ENCODE peak calls at places on chromosome 12, in seven cellular contexts. E, B, N, G, K, F and A are unnamed samples.

GRCh38 chr12:47828967-47829482 is 9.3 kb upstream of the HDAC7 start:
- DNase-seq in E (peak), G (peak), B (peak), N (peak), F (peak), K (peak), A (peak)

GRCh38 chr12:43480591-43480990 is 71.4 kb downstream of the ADAMTS20 start:
- DNase-seq in N (no peak), E (peak), F (no peak), B (no peak), K (no peak), G (no peak), A (no peak)

GRCh38 chr12:62899568-62900390 is 35.2 kb downstream of the PPM1H start:
- DNase-seq in B (no peak), F (no peak), E (no peak), G (no peak), K (no peak), N (no peak), A (no peak)

GRCh38 chr12:12872139-12872933 is 19.0 kb upstream of the GPRC5A start:
- DNase-seq in K (no peak), F (no peak), B (peak), N (no peak), G (no peak), E (peak), A (peak)

GRCh38 chr12:27869567-27869966 is 89.5 kb upstream of the MANSC4 start:
- DNase-seq in F (no peak), B (no peak), E (no peak), K (no peak), G (no peak), N (peak), A (no peak)

GRCh38 chr12:97194551-97194950 is 268.1 kb upstream of the RMST start:
- DNase-seq in B (no peak), K (no peak), G (no peak), F (no peak), E (no peak), N (no peak), A (no peak)

GRCh38 chr12:48388430-48388829 is 37.7 kb upstream of the ZNF641 start:
- DNase-seq in E (peak), K (no peak), F (no peak), N (no peak), B (no peak), G (no peak), A (no peak)

GRCh38 chr12:130796985-130797686 is 41.9 kb downstream of the STX2 start:
- DNase-seq in K (no peak), G (no peak), N (no peak), B (no peak), E (no peak), F (no peak), A (no peak)

GRCh38 chr12:130872179-130873096 is 572 bp downstream of the RAN start:
- DNase-seq in B (peak), F (no peak), N (peak), K (no peak), E (no peak), G (peak), A (no peak)

GRCh38 chr12:121013715-121014114 is 2.6 kb downstream of the C12orf43 start:
- DNase-seq in K (no peak), E (no peak), N (no peak), F (no peak), B (peak), G (no peak), A (no peak)

GRCh38 chr12:121017966-121018491 is 1.7 kb upstream of the C12orf43 start:
- DNase-seq in N (peak), K (no peak), F (no peak), E (no peak), B (no peak), G (no peak), A (no peak)

GRCh38 chr12:121011820-121012219 is 4.5 kb downstream of the C12orf43 start:
- DNase-seq in F (no peak), N (no peak), B (no peak), E (no peak), K (no peak), G (no peak), A (no peak)

GRCh38 chr12:121018860-121019259 is 2.6 kb upstream of the C12orf43 start:
- DNase-seq in G (no peak), E (no peak), F (no peak), B (no peak), K (no peak), N (no peak), A (no peak)

GRCh38 chr12:121015825-121016766 is at the start of gene C12orf43:
- DNase-seq in E (peak), G (peak), N (peak), F (peak), K (peak), B (peak), A (peak)
- TF ChIP-seq POLR2A in E (peak), G (peak), N (peak), F (no peak), K (no peak), B (peak), A (no peak)

GRCh38 chr12:95142752-95143151 is 69.3 kb upstream of the NR2C1 start:
- DNase-seq in E (no peak), F (no peak), G (no peak), K (no peak), N (no peak), B (no peak), A (no peak)

GRCh38 chr12:95146767-95147166 is 70.5 kb downstream of the FGD6 start:
- DNase-seq in K (no peak), N (no peak), E (no peak), B (no peak), F (no peak), G (no peak), A (no peak)

GRCh38 chr12:95147836-95148235 is 69.4 kb downstream of the FGD6 start:
- DNase-seq in B (no peak), G (no peak), E (no peak), N (no peak), F (no peak), K (no peak), A (no peak)

GRCh38 chr12:95141305-95141704 is 67.9 kb upstream of the NR2C1 start:
- DNase-seq in B (no peak), N (no peak), F (no peak), K (no peak), E (no peak), G (no peak), A (no peak)

DNA sequence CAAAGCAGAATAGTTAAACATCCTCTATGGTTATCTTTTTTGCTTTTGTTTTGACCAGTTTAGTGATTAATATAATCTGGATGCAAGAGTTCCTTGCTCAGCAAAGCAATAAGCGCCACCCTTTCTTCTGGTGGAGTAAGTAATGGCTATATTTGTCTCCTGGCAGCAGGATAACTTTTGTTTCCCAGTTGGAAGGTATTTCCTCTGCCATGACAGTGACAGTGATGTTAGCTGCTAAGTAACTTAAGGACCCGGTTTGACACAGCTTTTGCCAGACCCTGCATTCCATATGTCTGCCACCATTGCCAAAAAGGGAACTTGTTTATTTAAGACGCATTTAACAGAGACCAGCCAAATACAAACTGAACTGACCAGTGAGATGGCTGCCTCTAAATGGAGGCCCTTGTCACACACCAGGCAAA is 70.4 kb upstream of the NR2C1 start:
- DNase-seq in N (no peak), G (no peak), F (no peak), K (no peak), E (peak), B (no peak), A (no peak)
- H3K4me3 ChIP-seq in N (no peak), G (no peak), F (no peak), K (no peak), E (no peak), B (no peak), A (no peak)

GRCh38 chr12:126856958-126857357 is 1410.0 kb upstream of the TMEM132C start:
- DNase-seq in F (no peak), K (no peak), N (no peak), B (no peak), E (no peak), G (no peak), A (no peak)
- TF ChIP-seq CTCF in F (no peak), K (no peak), N (no peak), B (no peak), E (no peak), G (no peak), A (no peak)

DNA sequence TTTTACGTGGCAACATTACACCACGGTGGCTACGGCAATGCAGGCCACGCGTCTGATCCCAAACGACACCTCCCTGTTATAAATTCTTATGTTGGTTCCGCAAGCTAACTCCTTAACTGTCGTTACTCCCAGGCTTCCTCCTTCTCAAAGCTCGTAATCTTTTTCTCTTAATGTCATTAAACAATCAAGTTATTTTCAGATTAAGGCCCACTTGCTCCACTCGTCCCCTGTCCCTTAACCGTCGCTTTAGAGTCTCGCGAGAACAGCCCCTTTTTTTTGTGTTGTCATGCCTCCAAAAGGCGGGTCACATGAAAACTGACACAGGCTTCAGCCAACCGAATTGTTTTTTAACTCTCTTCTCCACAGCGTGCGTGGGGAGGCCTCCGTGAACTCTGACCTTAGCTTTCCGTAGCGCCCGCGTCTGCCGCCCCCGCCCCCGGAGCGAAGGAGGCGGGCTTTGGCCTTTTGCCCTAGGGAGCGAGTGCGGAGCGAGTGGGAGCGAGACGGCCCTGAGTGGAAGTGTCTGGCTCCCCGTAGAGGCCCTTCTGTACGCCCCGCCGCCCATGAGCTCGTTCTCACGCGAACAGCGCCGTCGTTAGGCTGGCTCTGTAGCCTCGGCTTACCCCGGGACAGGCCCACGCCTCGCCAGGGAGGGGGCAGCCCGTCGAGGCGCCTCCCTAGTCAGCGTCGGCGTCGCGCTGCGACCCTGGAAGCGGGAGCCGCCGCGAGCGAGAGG is at the start of gene CAND1:
- DNase-seq in E (peak), N (peak), G (peak), B (peak), K (peak), F (peak), A (peak)
- TF ChIP-seq POLR2A in E (peak), N (peak), G (peak), B (peak), K (peak), F (peak), A (peak)

GRCh38 chr12:2957816-2958431 is 1.3 kb upstream of the TEAD4 start:
- DNase-seq in E (no peak), N (peak), K (no peak), F (no peak), G (no peak), B (no peak), A (no peak)
- H3K4me3 ChIP-seq in E (peak), N (peak), K (peak), F (peak), G (peak), B (peak), A (no peak)

GRCh38 chr12:93677195-93678064 is at the start of gene CRADD:
- DNase-seq in G (peak), E (peak), N (peak), K (peak), F (peak), B (peak), A (peak)
- TF ChIP-seq CTCF in G (no peak), E (no peak), N (no peak), K (no peak), F (no peak), B (no peak), A (no peak)